ENCODE peak calls at places on chromosomes 11 and 22, in eight cellular contexts. One of them, this sample, is unnamed.

GRCh38 chr11:94504689-94505293 is 7.5 kb upstream of the C11orf97 start:
- DNase-seq in fibroblast of the conjunctiva: peak
- DNase-seq in right lobe of liver: no peak
- DNase-seq in SW 1271: peak
- DNase-seq in left colon: no peak
- DNase-seq in heart right ventricle: no peak
- DNase-seq in KG1: peak
- DNase-seq in SJSA1: peak
- DNase-seq in this sample: no peak

GRCh38 chr11:70423523-70424505 is 25.5 kb downstream of the CTTN start:
- DNase-seq in left colon: no peak
- DNase-seq in heart right ventricle: no peak
- DNase-seq in SW 1271: no peak
- DNase-seq in right lobe of liver: no peak
- DNase-seq in SJSA1: peak
- DNase-seq in KG1: peak
- DNase-seq in fibroblast of the conjunctiva: peak
- DNase-seq in this sample: no peak

GRCh38 chr11:95432714-95433503 is 201.9 kb upstream of the SESN3 start:
- DNase-seq in heart right ventricle: no peak
- DNase-seq in fibroblast of the conjunctiva: no peak
- DNase-seq in left colon: no peak
- DNase-seq in SW 1271: no peak
- DNase-seq in SJSA1: no peak
- DNase-seq in right lobe of liver: no peak
- DNase-seq in KG1: no peak
- DNase-seq in this sample: no peak

GRCh38 chr11:28619870-28620540 is 511.8 kb downstream of the METTL15 start:
- DNase-seq in fibroblast of the conjunctiva: no peak
- DNase-seq in right lobe of liver: no peak
- DNase-seq in SW 1271: no peak
- DNase-seq in left colon: no peak
- DNase-seq in KG1: no peak
- DNase-seq in SJSA1: peak
- DNase-seq in heart right ventricle: no peak
- DNase-seq in this sample: no peak

GRCh38 chr11:57527056-57527631 is 3.4 kb downstream of the TIMM10 start:
- DNase-seq in right lobe of liver: peak
- DNase-seq in KG1: peak
- DNase-seq in left colon: peak
- DNase-seq in heart right ventricle: peak
- DNase-seq in SW 1271: no peak
- DNase-seq in fibroblast of the conjunctiva: peak
- DNase-seq in SJSA1: peak
- DNase-seq in this sample: peak

GRCh38 chr22:17920145-17920605 is 104.2 kb downstream of the MICAL3 start:
- DNase-seq in fibroblast of the conjunctiva: no peak
- DNase-seq in SJSA1: no peak
- DNase-seq in KG1: no peak
- DNase-seq in left colon: peak
- DNase-seq in SW 1271: no peak
- DNase-seq in right lobe of liver: no peak
- DNase-seq in heart right ventricle: peak
- DNase-seq in this sample: no peak

GRCh38 chr11:130560000-130560852 is 111.8 kb downstream of the ADAMTS15 start:
- DNase-seq in fibroblast of the conjunctiva: no peak
- DNase-seq in heart right ventricle: no peak
- DNase-seq in KG1: no peak
- DNase-seq in SW 1271: no peak
- DNase-seq in SJSA1: no peak
- DNase-seq in right lobe of liver: no peak
- DNase-seq in left colon: no peak
- DNase-seq in this sample: no peak

GRCh38 chr11:45455536-45455935 is 169.4 kb upstream of the SYT13 start:
- DNase-seq in heart right ventricle: no peak
- DNase-seq in SW 1271: no peak
- DNase-seq in SJSA1: no peak
- DNase-seq in right lobe of liver: no peak
- DNase-seq in fibroblast of the conjunctiva: no peak
- DNase-seq in KG1: no peak
- DNase-seq in left colon: no peak
- DNase-seq in this sample: no peak

GRCh38 chr22:39498368-39498767 is 3.7 kb upstream of the MIEF1 start:
- DNase-seq in SW 1271: no peak
- DNase-seq in KG1: no peak
- DNase-seq in right lobe of liver: no peak
- DNase-seq in SJSA1: no peak
- DNase-seq in heart right ventricle: no peak
- DNase-seq in left colon: no peak
- DNase-seq in fibroblast of the conjunctiva: no peak
- DNase-seq in this sample: peak

GRCh38 chr11:130675456-130675855 is 227.0 kb downstream of the ADAMTS15 start:
- DNase-seq in right lobe of liver: no peak
- DNase-seq in SJSA1: no peak
- DNase-seq in SW 1271: no peak
- DNase-seq in heart right ventricle: peak
- DNase-seq in left colon: peak
- DNase-seq in fibroblast of the conjunctiva: peak
- DNase-seq in KG1: no peak
- DNase-seq in this sample: no peak

GRCh38 chr11:19498986-19499669 is 213.5 kb upstream of the NAV2 start:
- DNase-seq in left colon: no peak
- DNase-seq in KG1: no peak
- DNase-seq in heart right ventricle: no peak
- DNase-seq in fibroblast of the conjunctiva: no peak
- DNase-seq in right lobe of liver: no peak
- DNase-seq in SJSA1: no peak
- DNase-seq in SW 1271: no peak
- DNase-seq in this sample: no peak